ENCODE peak calls at places on chromosomes 16 and 17, in four cellular contexts. M is stimulated activated CD8-positive, alpha-beta memory T cell treated with anti-CD3 and anti-CD28 coated beads, Interleukin-15, amount 100 ng/mL, for 24 hours; G is anterior cingulate cortex; V is activated CD4-positive, alpha-beta T cell treated with anti-CD3 and anti-CD28 coated beads for 4 hours. A is an unnamed sample.

GRCh38 chr17:19546289-19547065 is 12.8 kb downstream of the SLC47A1 start:
- DNase-seq in M (no peak), G (peak), V (no peak), A (peak)

GRCh38 chr17:73541561-73541981 is 102.7 kb downstream of the SDK2 start:
- DNase-seq in M (no peak), G (no peak), V (no peak), A (no peak)

GRCh38 chr17:18002171-18002570 is 29.5 kb downstream of the DRC3 start:
- DNase-seq in M (no peak), G (no peak), V (no peak), A (no peak)

GRCh38 chr17:78821961-78822360 is 18.7 kb downstream of the USP36 start:
- DNase-seq in M (no peak), G (no peak), V (no peak), A (no peak)

GRCh38 chr16:20610192-20610891 is 34.2 kb upstream of the ACSM2B start:
- DNase-seq in M (no peak), G (no peak), V (no peak), A (no peak)

GRCh38 chr17:65638221-65638940 is 76.9 kb upstream of the AXIN2 start:
- DNase-seq in M (no peak), G (no peak), V (no peak), A (no peak)

GRCh38 chr17:18377437-18378204 is at the start of gene EVPLL:
- DNase-seq in M (no peak), G (no peak), V (no peak), A (peak)

GRCh38 chr16:12544477-12545291 is 259.0 kb downstream of the CPPED1 start:
- DNase-seq in M (no peak), G (no peak), V (no peak), A (no peak)